ENCODE peak calls at places on chromosomes 11 and 22, in four cellular contexts. K is H9, R is IMR-90, E is GM06990. A is an unnamed sample.

GRCh38 chr11:2887526-2888195 is 2.1 kb upstream of the CDKN1C start:
- DNase-seq in K (no peak), R (no peak), E (no peak), A (no peak)

GRCh38 chr11:21704539-21704938 is 488.3 kb upstream of the ANO5 start:
- DNase-seq in K (no peak), R (no peak), E (no peak), A (no peak)

GRCh38 chr11:72135891-72136676 is 559 bp downstream of the FOLR3 start:
- DNase-seq in K (no peak), R (peak), E (no peak), A (no peak)

GRCh38 chr11:27524155-27524554 is 17.6 kb upstream of the LIN7C start:
- DNase-seq in K (peak), R (peak), E (no peak), A (no peak)

GRCh38 chr11:33689089-33689488 is 11.5 kb downstream of the C11orf91 start:
- DNase-seq in K (no peak), R (no peak), E (no peak), A (no peak)

GRCh38 chr11:40683010-40683409 is 776.4 kb downstream of the LRRC4C start:
- DNase-seq in K (no peak), R (no peak), E (no peak), A (no peak)

GRCh38 chr11:64097468-64098317 is 62.0 kb downstream of the FLRT1 start:
- DNase-seq in K (no peak), R (no peak), E (no peak), A (no peak)

GRCh38 chr11:95076416-95076815 is 9.7 kb downstream of the SRSF8 start:
- DNase-seq in K (no peak), R (peak), E (no peak), A (no peak)

GRCh38 chr11:122917311-122917710 is 34.8 kb downstream of the JHY start:
- DNase-seq in K (no peak), R (peak), E (no peak), A (no peak)

GRCh38 chr22:42116848-42117424 is 13.7 kb downstream of the CYP2D6 start:
- DNase-seq in K (peak), R (peak), E (no peak), A (no peak)

GRCh38 chr11:77038825-77039326 is 4.7 kb downstream of the B3GNT6 start:
- DNase-seq in K (no peak), R (no peak), E (peak), A (peak)

GRCh38 chr11:130428271-130428670 is at the start of gene ADAMTS8:
- DNase-seq in K (no peak), R (no peak), E (no peak), A (no peak)

GRCh38 chr11:67345949-67346819 is 7.2 kb downstream of the POLD4 start:
- DNase-seq in K (no peak), R (peak), E (no peak), A (no peak)

GRCh38 chr11:114251797-114252327 is 44.3 kb upstream of the NNMT start:
- DNase-seq in K (peak), R (no peak), E (no peak), A (no peak)

GRCh38 chr11:697811-698311 is 2.2 kb downstream of the TMEM80 start:
- DNase-seq in K (peak), R (peak), E (no peak), A (no peak)

GRCh38 chr11:73315288-73316020 is 7.4 kb downstream of the ARHGEF17 start:
- DNase-seq in K (no peak), R (no peak), E (no peak), A (no peak)

GRCh38 chr11:73760066-73760679 is 701 bp downstream of the RAB6A start:
- DNase-seq in K (peak), R (peak), E (peak), A (peak)

GRCh38 chr11:2275334-2276279 is 5.2 kb upstream of the ASCL2 start:
- DNase-seq in K (no peak), R (no peak), E (no peak), A (no peak)

GRCh38 chr11:130166457-130166784 is 6.8 kb downstream of the ST14 start:
- DNase-seq in K (no peak), R (peak), E (no peak), A (no peak)

GRCh38 chr22:25745341-25746011 is 3.5 kb downstream of the MYO18B start:
- DNase-seq in K (no peak), R (peak), E (no peak), A (no peak)

GRCh38 chr11:129652828-129653227 is 162.8 kb upstream of the TMEM45B start:
- DNase-seq in K (no peak), R (peak), E (no peak), A (no peak)

GRCh38 chr22:50531546-50532352 is 1.9 kb upstream of the TYMP start:
- DNase-seq in K (peak), R (peak), E (peak), A (peak)

GRCh38 chr11:113778111-113778910 is 1.3 kb upstream of the CLDN25 start:
- DNase-seq in K (no peak), R (peak), E (no peak), A (no peak)

GRCh38 chr22:49106136-49106930 is 721.3 kb downstream of the BRD1 start:
- DNase-seq in K (no peak), R (no peak), E (no peak), A (no peak)

GRCh38 chr11:3905080-3905953 is 49.9 kb downstream of the STIM1 start:
- DNase-seq in K (no peak), R (peak), E (no peak), A (peak)

GRCh38 chr11:86999859-87000753 is 37.6 kb upstream of the TMEM135 start:
- DNase-seq in K (no peak), R (peak), E (no peak), A (no peak)

GRCh38 chr11:73907191-73907590 is 30.4 kb downstream of the PAAF1 start:
- DNase-seq in K (no peak), R (peak), E (no peak), A (no peak)

GRCh38 chr22:32880906-32881596 is 79.5 kb downstream of the TIMP3 start:
- DNase-seq in K (no peak), R (peak), E (peak), A (no peak)

GRCh38 chr11:80417681-80418080 is 976.9 kb upstream of the TENM4 start:
- DNase-seq in K (no peak), R (no peak), E (no peak), A (no peak)

GRCh38 chr11:97965849-97966646 is 1054.7 kb upstream of the CNTN5 start:
- DNase-seq in K (no peak), R (peak), E (no peak), A (no peak)

GRCh38 chr11:127651888-127652221 is 651.3 kb upstream of the KIRREL3 start:
- DNase-seq in K (no peak), R (peak), E (no peak), A (no peak)

GRCh38 chr22:20972014-20972797 is 5.2 kb downstream of the AIFM3 start:
- DNase-seq in K (no peak), R (no peak), E (no peak), A (no peak)

GRCh38 chr22:20974336-20974955 is 7.4 kb downstream of the AIFM3 start:
- DNase-seq in K (no peak), R (no peak), E (no peak), A (no peak)

GRCh38 chr22:20975541-20976290 is 6.4 kb upstream of the LZTR1 start:
- DNase-seq in K (no peak), R (no peak), E (no peak), A (no peak)

GRCh38 chr22:20972933-20973577 is 6.0 kb downstream of the AIFM3 start:
- DNase-seq in K (no peak), R (no peak), E (no peak), A (no peak)

DNA sequence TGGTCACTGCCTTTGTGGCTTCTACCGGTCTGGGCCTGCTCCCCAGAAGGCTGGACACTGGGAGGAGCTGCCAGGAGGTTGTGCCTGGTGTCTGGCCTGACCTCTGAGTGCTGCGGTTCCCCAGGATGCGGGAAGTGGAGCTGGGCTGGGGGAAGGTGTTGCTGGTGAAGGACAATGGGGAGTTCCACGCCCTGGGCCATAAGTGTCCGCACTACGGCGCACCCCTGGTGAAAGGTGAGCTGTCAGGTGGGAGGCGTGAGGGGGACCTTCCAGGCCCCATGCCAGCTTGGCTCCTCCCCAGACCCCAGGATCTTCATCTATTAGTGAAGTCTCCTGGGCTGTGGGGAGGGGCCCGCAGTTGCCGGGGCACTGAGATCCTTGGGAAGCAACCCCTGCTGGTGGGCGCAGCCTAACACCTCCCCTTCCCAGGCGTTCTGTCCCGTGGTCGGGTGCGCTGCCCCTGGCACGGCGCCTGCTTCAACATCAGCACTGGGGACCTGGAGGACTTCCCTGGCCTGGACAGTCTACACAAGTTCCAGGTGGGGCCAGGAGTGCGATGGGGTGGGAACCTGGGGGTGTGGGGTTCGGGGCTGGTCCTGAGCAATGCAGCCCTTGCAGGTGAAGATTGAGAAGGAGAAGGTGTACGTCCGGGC is 6.7 kb downstream of the AIFM3 start:
- DNase-seq in K (no peak), R (no peak), E (no peak), A (no peak)
- TF ChIP-seq CTCF in K (no peak), R (no peak), E (no peak), A (no peak)

GRCh38 chr22:40651563-40652501 is 15.3 kb upstream of the MRTFA start:
- DNase-seq in K (peak), R (peak), E (peak), A (peak)

GRCh38 chr22:40651057-40651456 is 14.5 kb upstream of the MRTFA start:
- DNase-seq in K (no peak), R (no peak), E (no peak), A (no peak)

GRCh38 chr22:40653361-40653760 is 16.8 kb upstream of the MRTFA start:
- DNase-seq in K (no peak), R (no peak), E (no peak), A (no peak)

DNA sequence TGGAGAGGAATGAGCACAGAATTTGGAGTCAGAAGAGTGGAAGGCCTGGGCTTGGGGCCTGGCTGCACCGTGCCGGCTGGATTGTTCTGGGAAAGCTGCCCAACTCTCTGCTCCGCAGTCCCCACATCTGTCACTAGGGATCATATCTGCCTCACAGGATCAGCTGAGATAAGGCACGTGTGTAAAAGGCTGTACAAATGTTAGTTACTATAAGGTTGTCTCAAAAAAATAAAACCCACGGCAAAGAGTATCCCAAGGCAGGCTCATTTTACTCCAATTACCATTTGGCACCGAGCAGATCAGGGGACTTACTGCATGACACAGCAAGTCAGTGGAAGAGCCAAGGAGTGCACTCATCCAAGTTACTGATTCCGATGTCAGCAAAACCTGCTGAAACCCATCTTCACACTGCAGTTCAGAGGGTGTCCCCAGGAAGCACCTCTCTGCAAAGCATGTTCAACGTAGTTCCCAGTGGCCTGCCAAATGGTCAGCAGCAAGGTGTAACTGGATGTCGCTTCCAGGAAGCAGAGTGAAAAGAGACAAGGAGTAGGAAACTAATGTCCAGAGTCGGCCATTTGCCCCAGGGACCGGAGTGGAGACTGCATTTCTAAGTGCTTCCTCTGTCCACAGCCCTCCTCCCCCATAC is 18.1 kb upstream of the MRTFA start:
- DNase-seq in K (peak), R (peak), E (no peak), A (no peak)
- TF ChIP-seq CTCF in K (peak), R (peak), E (no peak), A (no peak)

GRCh38 chr22:43976861-43977795 is 21.9 kb downstream of the SAMM50 start:
- DNase-seq in K (no peak), R (no peak), E (no peak), A (no peak)
- TF ChIP-seq CTCF in K (no peak), R (no peak), E (no peak), A (no peak)

GRCh38 chr22:22098457-22099193 is 116.0 kb upstream of the TOP3B start:
- DNase-seq in K (no peak), R (no peak), E (peak), A (no peak)

GRCh38 chr22:22099194-22099486 is 116.6 kb upstream of the TOP3B start:
- DNase-seq in K (no peak), R (no peak), E (peak), A (peak)

GRCh38 chr22:22097727-22098228 is 115.2 kb upstream of the TOP3B start:
- DNase-seq in K (no peak), R (no peak), E (no peak), A (no peak)

GRCh38 chr22:22103078-22103593 is 120.5 kb upstream of the TOP3B start:
- DNase-seq in K (peak), R (no peak), E (no peak), A (no peak)

GRCh38 chr22:22099833-22100812 is 117.5 kb upstream of the TOP3B start:
- DNase-seq in K (peak), R (peak), E (no peak), A (no peak)
- TF ChIP-seq CTCF in K (peak), R (peak), E (peak), A (peak)

GRCh38 chr22:45163417-45164216 is at the start of gene NUP50:
- DNase-seq in K (peak), R (peak), E (peak), A (peak)

GRCh38 chr22:45163074-45163416 is 680 bp upstream of the NUP50 start:
- DNase-seq in K (peak), R (peak), E (no peak), A (peak)

GRCh38 chr22:45170001-45170466 is 6.3 kb downstream of the NUP50 start:
- DNase-seq in K (no peak), R (peak), E (no peak), A (no peak)

GRCh38 chr22:45164217-45165123 is 745 bp downstream of the NUP50 start:
- DNase-seq in K (no peak), R (no peak), E (peak), A (peak)

GRCh38 chr22:45166935-45167334 is 3.2 kb downstream of the NUP50 start:
- DNase-seq in K (no peak), R (no peak), E (no peak), A (no peak)
- TF ChIP-seq CTCF in K (no peak), R (no peak), E (no peak), A (no peak)

GRCh38 chr11:96147186-96147585 is 195.8 kb downstream of the MAML2 start:
- DNase-seq in K (no peak), R (no peak), E (no peak), A (no peak)

GRCh38 chr11:96144553-96144952 is 198.4 kb downstream of the MAML2 start:
- DNase-seq in K (no peak), R (no peak), E (no peak), A (no peak)

GRCh38 chr11:96146765-96147164 is 196.2 kb downstream of the MAML2 start:
- DNase-seq in K (no peak), R (no peak), E (no peak), A (no peak)

GRCh38 chr11:96143016-96143670 is 199.9 kb downstream of the MAML2 start:
- DNase-seq in K (no peak), R (no peak), E (no peak), A (no peak)

GRCh38 chr11:96145163-96145585 is 197.8 kb downstream of the MAML2 start:
- DNase-seq in K (no peak), R (no peak), E (no peak), A (no peak)
- TF ChIP-seq CTCF in K (no peak), R (no peak), E (no peak), A (no peak)

GRCh38 chr22:46110215-46110614 is 40.1 kb upstream of the PPARA start:
- DNase-seq in K (peak), R (peak), E (no peak), A (no peak)

GRCh38 chr22:46107753-46108563 is 42.4 kb upstream of the PPARA start:
- DNase-seq in K (no peak), R (no peak), E (no peak), A (no peak)

GRCh38 chr22:46107089-46107664 is 43.1 kb upstream of the PPARA start:
- DNase-seq in K (no peak), R (no peak), E (no peak), A (no peak)

GRCh38 chr22:46109474-46110003 is 40.8 kb upstream of the PPARA start:
- DNase-seq in K (no peak), R (no peak), E (no peak), A (no peak)

DNA sequence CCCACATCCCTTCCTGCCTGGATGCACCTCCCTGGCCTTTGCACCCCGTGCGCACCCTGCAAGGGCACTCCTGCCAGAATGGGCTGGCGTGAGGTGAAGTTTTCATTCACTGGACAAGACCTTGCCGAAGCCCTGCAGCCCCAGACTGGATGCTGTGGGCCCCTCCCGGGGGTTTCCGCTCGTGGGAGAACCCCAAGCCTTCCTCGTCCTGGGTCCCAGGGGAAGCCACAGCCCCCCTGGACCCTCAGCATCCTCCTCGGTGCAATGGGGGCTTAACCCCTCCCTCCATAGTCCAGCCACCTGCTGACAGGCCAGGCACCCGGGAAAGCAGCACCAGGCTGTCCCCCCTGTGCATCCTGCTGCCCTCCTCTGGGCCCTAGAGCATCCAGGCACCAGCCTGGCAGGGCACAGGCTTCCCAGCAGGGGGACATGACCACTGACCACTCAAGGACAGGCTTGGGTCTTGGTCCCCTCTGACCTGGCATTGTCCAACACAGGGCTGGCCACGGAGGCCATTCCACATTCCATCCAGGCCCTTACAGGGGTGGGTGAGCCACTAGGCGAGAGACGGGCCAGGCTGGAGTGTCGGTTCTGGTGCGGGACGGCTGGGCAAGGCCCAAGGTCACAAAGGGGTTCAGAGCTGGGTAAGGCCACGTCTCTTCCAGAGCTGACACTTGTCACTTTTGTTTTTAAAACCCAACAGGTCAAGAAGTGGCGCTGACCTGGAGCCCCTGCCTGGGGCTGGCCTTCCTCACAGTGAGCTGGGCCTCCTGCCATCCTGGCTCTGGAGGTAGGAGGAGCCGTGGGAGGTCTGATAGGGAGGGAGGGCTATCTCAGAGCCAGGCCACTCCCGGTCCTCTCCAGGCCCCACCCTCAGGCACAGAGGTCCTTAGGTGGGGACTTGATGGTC is 41.5 kb upstream of the PPARA start:
- DNase-seq in K (peak), R (peak), E (no peak), A (no peak)
- TF ChIP-seq CTCF in K (no peak), R (no peak), E (no peak), A (no peak)